ENCODE peak calls at places on chromosomes 4 and X, in ten cellular contexts. U is heart left ventricle; Z is heart right ventricle; C is CD4-positive, alpha-beta T cell; W is esophagus squamous epithelium; Q is astrocyte of the spinal cord; V is tibial artery; K is HFF-Myc; D is dorsolateral prefrontal cortex; Y is GM20000. M is an unnamed sample.

GRCh38 chrX:66042307-66043077 is 2.6 kb upstream of the VSIG4 start:
- DNase-seq in U (no peak), Z (no peak), C (no peak), W (no peak), Q (no peak), V (no peak), K (no peak), D (no peak), Y (no peak), M (no peak)

GRCh38 chr4:1409079-1409805 is 3.0 kb upstream of the NKX1-1 start:
- DNase-seq in U (no peak), Z (no peak), C (no peak), W (no peak), Q (no peak), V (peak), K (no peak), D (peak), Y (peak), M (no peak)

GRCh38 chrX:1419545-1420355 is 27.8 kb upstream of the SLC25A6 start:
- DNase-seq in U (peak), Z (no peak), C (no peak), W (no peak), Q (no peak), V (peak), K (no peak), D (peak), Y (no peak), M (no peak)

GRCh38 chr4:61411241-61411640 is 211.1 kb downstream of the ADGRL3 start:
- DNase-seq in U (no peak), Z (no peak), C (no peak), W (no peak), Q (no peak), V (no peak), K (no peak), D (no peak), Y (no peak), M (no peak)

GRCh38 chr4:14025093-14025492 is 397.6 kb upstream of the BOD1L1 start:
- DNase-seq in U (no peak), Z (no peak), C (no peak), W (no peak), Q (no peak), V (no peak), K (no peak), D (no peak), Y (no peak), M (no peak)

GRCh38 chr4:118033148-118034060 is 882 bp upstream of the NDST3 start:
- DNase-seq in U (no peak), Z (peak), C (no peak), W (no peak), Q (peak), V (no peak), K (peak), D (peak), Y (peak), M (no peak)

GRCh38 chrX:56281789-56282188 is 49.6 kb downstream of the KLF8 start:
- DNase-seq in U (no peak), Z (no peak), C (peak), W (no peak), Q (peak), V (no peak), K (no peak), D (no peak), Y (no peak), M (no peak)

GRCh38 chr4:85200106-85200505 is 233.6 kb upstream of the WDFY3 start:
- DNase-seq in U (no peak), Z (no peak), C (no peak), W (no peak), Q (no peak), V (no peak), K (no peak), D (no peak), Y (no peak), M (no peak)

GRCh38 chr4:40916880-40917279 is 167.1 kb downstream of the NSUN7 start:
- DNase-seq in U (peak), Z (no peak), C (peak), W (no peak), Q (no peak), V (peak), K (no peak), D (no peak), Y (peak), M (no peak)

GRCh38 chr4:156636398-156636797 is 335.2 kb downstream of the PDGFC start:
- DNase-seq in U (no peak), Z (no peak), C (no peak), W (no peak), Q (no peak), V (no peak), K (no peak), D (no peak), Y (no peak), M (no peak)

GRCh38 chr4:110155632-110156031 is 42.8 kb downstream of the ELOVL6 start:
- DNase-seq in U (no peak), Z (no peak), C (no peak), W (no peak), Q (peak), V (no peak), K (no peak), D (no peak), Y (no peak), M (no peak)

GRCh38 chrX:361231-362145 is 25.2 kb downstream of the PPP2R3B start:
- DNase-seq in U (no peak), Z (no peak), C (no peak), W (no peak), Q (no peak), V (peak), K (no peak), D (no peak), Y (no peak), M (no peak)

GRCh38 chr4:7890635-7891393 is 48.8 kb downstream of the AFAP1 start:
- DNase-seq in U (no peak), Z (no peak), C (no peak), W (no peak), Q (peak), V (no peak), K (peak), D (no peak), Y (no peak), M (peak)

GRCh38 chr4:71130827-71131603 is 137.6 kb downstream of the DCK start:
- DNase-seq in U (no peak), Z (no peak), C (no peak), W (no peak), Q (peak), V (no peak), K (peak), D (no peak), Y (no peak), M (no peak)

GRCh38 chr4:3823496-3824341 is 57.5 kb downstream of the ADRA2C start:
- DNase-seq in U (no peak), Z (no peak), C (no peak), W (no peak), Q (no peak), V (no peak), K (no peak), D (no peak), Y (no peak), M (no peak)

GRCh38 chrX:5113128-5113527 is 1115.5 kb downstream of the NLGN4X start:
- DNase-seq in U (no peak), Z (no peak), C (no peak), W (no peak), Q (peak), V (no peak), K (no peak), D (no peak), Y (peak), M (no peak)

GRCh38 chr4:128980816-128981326 is 112.5 kb downstream of the SCLT1 start:
- DNase-seq in U (no peak), Z (no peak), C (no peak), W (no peak), Q (no peak), V (no peak), K (no peak), D (no peak), Y (no peak), M (no peak)

GRCh38 chr4:99968330-99968729 is 18.3 kb upstream of the H2AZ1 start:
- DNase-seq in U (no peak), Z (no peak), C (no peak), W (no peak), Q (peak), V (no peak), K (no peak), D (no peak), Y (no peak), M (no peak)

GRCh38 chr4:148072789-148073188 is 340.9 kb downstream of the ARHGAP10 start:
- DNase-seq in U (no peak), Z (no peak), C (no peak), W (no peak), Q (no peak), V (no peak), K (no peak), D (no peak), Y (no peak), M (no peak)

GRCh38 chrX:9396930-9397329 is 67.9 kb upstream of the TBL1X start:
- DNase-seq in U (no peak), Z (no peak), C (no peak), W (no peak), Q (peak), V (no peak), K (no peak), D (no peak), Y (no peak), M (no peak)

GRCh38 chr4:23614284-23614892 is 275.5 kb downstream of the PPARGC1A start:
- DNase-seq in U (no peak), Z (no peak), C (no peak), W (no peak), Q (peak), V (no peak), K (no peak), D (no peak), Y (peak), M (no peak)

GRCh38 chr4:16195209-16195608 is 31.1 kb downstream of the TAPT1 start:
- DNase-seq in U (no peak), Z (no peak), C (no peak), W (no peak), Q (no peak), V (no peak), K (no peak), D (no peak), Y (no peak), M (no peak)

GRCh38 chrX:126855839-126856238 is 36.3 kb downstream of the PRR32 start:
- DNase-seq in U (no peak), Z (no peak), C (no peak), W (no peak), Q (no peak), V (no peak), K (no peak), D (no peak), Y (no peak), M (no peak)

GRCh38 chr4:1720163-1720983 is 750 bp downstream of the TMEM129 start:
- DNase-seq in U (peak), Z (peak), C (peak), W (no peak), Q (peak), V (no peak), K (no peak), D (no peak), Y (peak), M (no peak)

GRCh38 chr4:39950861-39951481 is 26.7 kb downstream of the PDS5A start:
- DNase-seq in U (no peak), Z (no peak), C (no peak), W (no peak), Q (no peak), V (no peak), K (no peak), D (no peak), Y (no peak), M (no peak)

GRCh38 chr4:137825505-137825904 is 293.2 kb upstream of the PCDH18 start:
- DNase-seq in U (no peak), Z (no peak), C (no peak), W (no peak), Q (no peak), V (no peak), K (no peak), D (no peak), Y (no peak), M (no peak)

GRCh38 chr4:166391501-166391900 is 518.5 kb downstream of the TLL1 start:
- DNase-seq in U (no peak), Z (no peak), C (no peak), W (no peak), Q (no peak), V (no peak), K (no peak), D (no peak), Y (no peak), M (no peak)

GRCh38 chr4:42391981-42392380 is 5.3 kb upstream of the SHISA3 start:
- DNase-seq in U (peak), Z (peak), C (no peak), W (no peak), Q (peak), V (no peak), K (no peak), D (no peak), Y (no peak), M (no peak)

GRCh38 chr4:159577241-159577640 is 474.4 kb downstream of the RAPGEF2 start:
- DNase-seq in U (no peak), Z (no peak), C (no peak), W (no peak), Q (no peak), V (no peak), K (no peak), D (no peak), Y (no peak), M (no peak)

DNA sequence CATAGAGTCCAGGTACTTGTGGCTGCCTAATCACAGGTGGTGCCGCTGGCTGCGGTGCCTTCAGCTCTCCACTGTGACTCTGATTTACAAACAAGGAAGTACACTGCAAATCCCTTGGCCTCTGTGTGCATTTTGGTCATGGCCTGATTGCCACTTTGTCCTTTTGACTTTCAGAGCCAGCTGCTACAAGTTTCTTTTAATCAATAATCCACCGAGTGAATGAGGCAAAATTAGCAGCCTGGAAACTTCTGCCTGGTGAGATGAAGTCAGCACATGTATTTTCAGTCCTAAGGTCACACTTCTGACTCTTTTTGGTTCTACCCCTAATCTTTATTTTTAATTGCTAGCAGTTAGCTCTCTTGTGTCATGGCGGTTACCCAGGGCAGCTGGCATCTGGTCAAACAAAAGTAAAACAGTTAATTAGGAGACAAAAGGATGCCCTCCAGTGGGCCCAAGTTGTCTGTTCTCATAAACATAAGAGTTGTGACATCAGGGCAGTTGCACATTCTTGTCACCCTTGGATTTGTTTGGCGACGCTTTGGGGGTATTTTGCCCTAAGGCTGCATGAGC is 62.3 kb upstream of the LNX1 start:
- DNase-seq in U (no peak), Z (no peak), C (no peak), W (no peak), Q (peak), V (no peak), K (no peak), D (no peak), Y (no peak), M (no peak)
- TF ChIP-seq CTCF in U (no peak), Z (peak), C (no peak), W (no peak), Q (no peak), V (no peak), K (no peak), D (no peak), Y (no peak), M (no peak)

GRCh38 chr4:105434940-105435339 is 38.9 kb downstream of the PPA2 start:
- DNase-seq in U (no peak), Z (no peak), C (no peak), W (no peak), Q (no peak), V (no peak), K (no peak), D (no peak), Y (no peak), M (no peak)

GRCh38 chr4:105436414-105436813 is 37.4 kb downstream of the PPA2 start:
- DNase-seq in U (no peak), Z (no peak), C (no peak), W (no peak), Q (no peak), V (no peak), K (no peak), D (no peak), Y (no peak), M (no peak)

GRCh38 chr4:105440890-105441289 is 33.0 kb downstream of the PPA2 start:
- DNase-seq in U (no peak), Z (no peak), C (no peak), W (no peak), Q (no peak), V (no peak), K (no peak), D (no peak), Y (no peak), M (no peak)
- TF ChIP-seq CTCF in U (no peak), Z (no peak), C (no peak), W (no peak), Q (no peak), V (no peak), K (no peak), D (no peak), Y (no peak), M (no peak)

GRCh38 chr4:37453004-37453360 is 208.4 kb downstream of the NWD2 start:
- DNase-seq in U (no peak), Z (no peak), C (peak), W (no peak), Q (peak), V (no peak), K (peak), D (no peak), Y (peak), M (peak)
- TF ChIP-seq CTCF in U (peak), Z (peak), C (peak), W (peak), Q (peak), V (no peak), K (peak), D (peak), Y (peak), M (peak)

GRCh38 chr4:112312610-112313239 is 15.6 kb downstream of the ALPK1 start:
- DNase-seq in U (no peak), Z (no peak), C (no peak), W (no peak), Q (no peak), V (no peak), K (no peak), D (no peak), Y (peak), M (no peak)
- TF ChIP-seq CTCF in U (no peak), Z (no peak), C (no peak), W (no peak), Q (no peak), V (no peak), K (no peak), D (no peak), Y (no peak), M (no peak)

M was measured in keratinocyte.